ENCODE peak calls at places on chromosome 18, in four cellular contexts. M, P, L and U are unnamed samples.

GRCh38 chr18:80246656-80247402 is 485 bp downstream of the PARD6G start:
- DNase-seq in L (no peak), M (peak), P (no peak), U (no peak)

GRCh38 chr18:48300463-48300961 is 108.7 kb downstream of the ZBTB7C start:
- DNase-seq in L (no peak), P (no peak), M (no peak), U (no peak)

GRCh38 chr18:22543764-22544163 is 126.0 kb upstream of the CTAGE1 start:
- DNase-seq in L (peak), M (no peak), P (no peak), U (no peak)

GRCh38 chr18:11857177-11857887 is 6.1 kb downstream of the CHMP1B start:
- DNase-seq in M (peak), L (peak), P (peak), U (no peak)

GRCh38 chr18:2880473-2880872 is 33.7 kb downstream of the EMILIN2 start:
- DNase-seq in M (no peak), P (no peak), L (no peak), U (no peak)

GRCh38 chr18:80243204-80243603 is 4.1 kb downstream of the PARD6G start:
- DNase-seq in L (no peak), P (no peak), M (no peak), U (no peak)

GRCh38 chr18:58671941-58672565 is 788 bp downstream of the MALT1 start:
- DNase-seq in M (no peak), L (peak), P (peak), U (no peak)

GRCh38 chr18:37166491-37166890 is 337.6 kb downstream of the KIAA1328 start:
- DNase-seq in L (no peak), P (no peak), M (no peak), U (no peak)

GRCh38 chr18:54791657-54792056 is 36.6 kb upstream of the RAB27B start:
- DNase-seq in L (no peak), M (no peak), P (no peak), U (no peak)

GRCh38 chr18:74282359-74283254 is 9.2 kb downstream of the CYB5A start:
- DNase-seq in P (no peak), M (no peak), L (no peak), U (no peak)

GRCh38 chr18:27411911-27412310 is 226.8 kb upstream of the CHST9 start:
- DNase-seq in L (peak), P (no peak), M (no peak), U (no peak)

GRCh38 chr18:26792661-26793060 is 72.8 kb downstream of the AQP4 start:
- DNase-seq in P (no peak), L (peak), M (no peak), U (no peak)

GRCh38 chr18:79503406-79503805 is 107.7 kb downstream of the NFATC1 start:
- DNase-seq in P (no peak), L (no peak), M (no peak), U (no peak)

GRCh38 chr18:13229021-13229671 is 10.6 kb downstream of the LDLRAD4 start:
- DNase-seq in L (no peak), M (no peak), P (no peak), U (no peak)

GRCh38 chr18:77208969-77209368 is 40.7 kb upstream of the GALR1 start:
- DNase-seq in P (peak), M (no peak), L (peak), U (no peak)

GRCh38 chr18:9495916-9496540 is 20.7 kb downstream of the RALBP1 start:
- DNase-seq in M (no peak), P (no peak), L (no peak), U (no peak)

GRCh38 chr18:48973731-48974130 is 23.0 kb upstream of the SMAD7 start:
- DNase-seq in L (no peak), P (no peak), M (no peak), U (no peak)

GRCh38 chr18:49656098-49656591 is 94.3 kb downstream of the LIPG start:
- DNase-seq in P (no peak), L (no peak), M (no peak), U (no peak)

GRCh38 chr18:74342416-74343043 is 26.9 kb downstream of the C18orf63 start:
- DNase-seq in M (peak), P (no peak), L (peak), U (peak)

GRCh38 chr18:51100371-51101000 is 70.5 kb downstream of the SMAD4 start:
- DNase-seq in P (no peak), M (no peak), L (no peak), U (no peak)

GRCh38 chr18:76823574-76823973 is 1.2 kb downstream of the ZNF236 start:
- DNase-seq in M (peak), L (no peak), P (no peak), U (no peak)

GRCh38 chr18:76349067-76349715 is 145.9 kb downstream of the ZNF516 start:
- DNase-seq in P (peak), M (peak), L (peak), U (peak)

GRCh38 chr18:54444309-54444914 is 86.7 kb downstream of the C18orf54 start:
- DNase-seq in M (peak), L (peak), P (peak), U (no peak)

GRCh38 chr18:644395-645004 is 13.0 kb upstream of the TYMS start:
- DNase-seq in P (peak), M (no peak), L (no peak), U (no peak)

GRCh38 chr18:49020129-49020528 is 69.4 kb upstream of the SMAD7 start:
- DNase-seq in P (no peak), M (no peak), L (no peak), U (no peak)

GRCh38 chr18:48798334-48799197 is 152.2 kb downstream of the SMAD7 start:
- DNase-seq in P (no peak), M (no peak), L (no peak), U (no peak)

GRCh38 chr18:47756364-47757016 is 174.0 kb downstream of the SMAD2 start:
- DNase-seq in L (peak), M (peak), P (peak), U (peak)

GRCh38 chr18:6855767-6856166 is 126.3 kb downstream of the ARHGAP28 start:
- DNase-seq in M (no peak), P (no peak), L (no peak), U (no peak)